ENCODE peak calls at places on chromosomes 11 and 22, in eight cellular contexts. Z, E, F, J, X, Y, N and V are unnamed samples.

GRCh38 chr22:26648011-26648497 is 9.3 kb upstream of the MIAT start:
- DNase-seq in Z (peak; percentile 26), E (no peak), F (no peak), J (peak; percentile 22), X (no peak), Y (no peak), N (no peak), V (peak; percentile 24)

GRCh38 chr11:114040706-114041211 is 18.8 kb upstream of the ZBTB16 start:
- DNase-seq in Z (peak; percentile 49), E (no peak), F (no peak), J (peak; percentile 73), X (no peak), Y (no peak), N (no peak), V (no peak)

GRCh38 chr22:50173221-50173982 is 2.9 kb downstream of the PANX2 start:
- DNase-seq in Z (peak; percentile 27), E (no peak), F (no peak), J (peak; percentile 31), X (no peak), Y (no peak), N (no peak), V (peak; percentile 41)

GRCh38 chr11:72254299-72254993 is 10.5 kb upstream of the PHOX2A start:
- DNase-seq in Z (no peak), E (no peak), F (no peak), J (no peak), X (no peak), Y (no peak), N (no peak), V (no peak)

GRCh38 chr22:23259916-23260644 is 79.8 kb downstream of the BCR start:
- DNase-seq in Z (no peak), E (no peak), F (no peak), J (no peak), X (no peak), Y (no peak), N (no peak), V (no peak)

GRCh38 chr11:47060807-47061206 is 115.9 kb downstream of the ARFGAP2 start:
- DNase-seq in Z (no peak), E (no peak), F (no peak), J (no peak), X (no peak), Y (no peak), N (no peak), V (peak; percentile 10)

GRCh38 chr11:11171285-11171684 is 181.8 kb downstream of the CSNK2A3 start:
- DNase-seq in Z (no peak), E (no peak), F (no peak), J (no peak), X (no peak), Y (no peak), N (peak; percentile 45), V (no peak)

GRCh38 chr11:67006029-67006884 is 16.7 kb upstream of the SYT12 start:
- DNase-seq in Z (no peak), E (peak; percentile 21), F (no peak), J (no peak), X (no peak), Y (no peak), N (no peak), V (peak; percentile 62)

GRCh38 chr22:49404020-49404419 is 423.7 kb downstream of the BRD1 start:
- DNase-seq in Z (no peak), E (no peak), F (no peak), J (no peak), X (no peak), Y (peak; percentile 40), N (no peak), V (no peak)

GRCh38 chr11:119295178-119295577 is 21.8 kb downstream of the MCAM start:
- DNase-seq in Z (no peak), E (no peak), F (no peak), J (no peak), X (no peak), Y (no peak), N (no peak), V (no peak)

GRCh38 chr11:59173080-59173963 is 1.4 kb downstream of the DTX4 start:
- DNase-seq in Z (peak; percentile 60), E (peak; percentile 30), F (peak; percentile 24), J (peak; percentile 41), X (peak; percentile 63), Y (no peak), N (peak; percentile 63), V (no peak)

GRCh38 chr11:75347781-75348613 is 3.5 kb downstream of the ARRB1 start:
- DNase-seq in Z (no peak), E (peak; percentile 48), F (peak; percentile 50), J (no peak), X (no peak), Y (no peak), N (peak; percentile 52), V (no peak)

GRCh38 chr11:112705148-112705547 is 256.1 kb upstream of the NCAM1 start:
- DNase-seq in Z (no peak), E (no peak), F (no peak), J (no peak), X (no peak), Y (no peak), N (no peak), V (no peak)

GRCh38 chr22:46192210-46192993 is 42.1 kb downstream of the PPARA start:
- DNase-seq in Z (no peak), E (no peak), F (no peak), J (no peak), X (no peak), Y (no peak), N (no peak), V (no peak)

GRCh38 chr22:46542011-46542985 is 4.9 kb upstream of the CELSR1 start:
- DNase-seq in Z (peak; percentile 78), E (peak; percentile 63), F (peak; percentile 62), J (peak; percentile 76), X (no peak), Y (peak; percentile 85), N (peak; percentile 82), V (peak; percentile 77)

GRCh38 chr11:116618461-116618860 is 154.3 kb downstream of the BUD13 start:
- DNase-seq in Z (no peak), E (no peak), F (no peak), J (no peak), X (no peak), Y (peak; percentile 34), N (no peak), V (no peak)

GRCh38 chr11:67439321-67440228 is 2.1 kb upstream of the PTPRCAP start:
- DNase-seq in Z (no peak), E (no peak), F (no peak), J (peak; percentile 62), X (no peak), Y (no peak), N (no peak), V (peak; percentile 31)

GRCh38 chr11:24233041-24233440 is 263.8 kb upstream of the LUZP2 start:
- DNase-seq in Z (no peak), E (no peak), F (no peak), J (no peak), X (no peak), Y (no peak), N (no peak), V (no peak)

GRCh38 chr11:10139656-10140055 is 154.4 kb downstream of the SBF2 start:
- DNase-seq in Z (no peak), E (no peak), F (no peak), J (no peak), X (no peak), Y (no peak), N (no peak), V (no peak)

GRCh38 chr11:28621648-28622215 is 513.5 kb downstream of the METTL15 start:
- DNase-seq in Z (no peak), E (peak; percentile 7), F (peak; percentile 8), J (no peak), X (no peak), Y (no peak), N (no peak), V (no peak)

GRCh38 chr11:34149786-34150185 is 44.4 kb downstream of the NAT10 start:
- DNase-seq in Z (no peak), E (no peak), F (no peak), J (no peak), X (no peak), Y (no peak), N (no peak), V (no peak)
- TF ChIP-seq CTCF in Z (no peak), E (peak; percentile 36), F (no peak), J (no peak), X (no peak), Y (peak; percentile 63), N (peak; percentile 42), V (peak; percentile 12)

DNA sequence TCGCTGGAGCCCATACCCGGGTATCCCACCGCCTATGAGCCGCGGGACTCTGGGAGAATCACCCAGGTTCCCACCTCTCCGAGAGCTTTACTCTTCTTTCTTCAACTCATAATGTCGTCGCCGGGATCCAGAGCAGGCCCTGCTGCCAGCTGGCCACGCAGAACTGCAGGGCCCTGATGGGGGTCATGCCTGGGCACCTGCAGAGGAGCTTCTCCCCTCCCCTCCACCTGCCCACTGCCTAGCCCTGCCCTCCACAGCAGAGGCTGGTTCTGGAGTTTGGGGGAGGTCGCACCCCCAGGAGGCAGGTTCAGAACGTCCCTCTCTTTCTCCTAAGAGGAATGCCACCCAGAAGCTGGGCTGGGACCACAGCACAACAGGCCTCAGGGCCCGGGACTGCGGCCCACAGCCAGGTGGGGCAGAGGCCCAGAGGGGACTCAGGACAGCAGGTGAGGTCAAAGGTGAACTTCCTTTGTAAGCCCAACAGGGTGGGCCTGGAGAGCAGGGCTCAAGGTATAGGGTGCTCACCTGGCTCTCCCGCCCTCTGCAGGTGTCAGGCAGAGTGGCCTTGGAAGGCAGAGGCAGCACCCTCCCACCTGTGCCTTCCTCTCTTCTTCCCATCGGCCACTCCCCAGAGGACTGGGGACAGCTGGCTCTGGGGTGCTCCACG is 1.9 kb downstream of the SLC25A45 start:
- DNase-seq in Z (no peak), E (no peak), F (no peak), J (peak; percentile 55), X (no peak), Y (no peak), N (no peak), V (no peak)
- TF ChIP-seq CTCF in Z (no peak), E (no peak), F (no peak), J (no peak), X (no peak), Y (no peak), N (no peak), V (no peak)

DNA sequence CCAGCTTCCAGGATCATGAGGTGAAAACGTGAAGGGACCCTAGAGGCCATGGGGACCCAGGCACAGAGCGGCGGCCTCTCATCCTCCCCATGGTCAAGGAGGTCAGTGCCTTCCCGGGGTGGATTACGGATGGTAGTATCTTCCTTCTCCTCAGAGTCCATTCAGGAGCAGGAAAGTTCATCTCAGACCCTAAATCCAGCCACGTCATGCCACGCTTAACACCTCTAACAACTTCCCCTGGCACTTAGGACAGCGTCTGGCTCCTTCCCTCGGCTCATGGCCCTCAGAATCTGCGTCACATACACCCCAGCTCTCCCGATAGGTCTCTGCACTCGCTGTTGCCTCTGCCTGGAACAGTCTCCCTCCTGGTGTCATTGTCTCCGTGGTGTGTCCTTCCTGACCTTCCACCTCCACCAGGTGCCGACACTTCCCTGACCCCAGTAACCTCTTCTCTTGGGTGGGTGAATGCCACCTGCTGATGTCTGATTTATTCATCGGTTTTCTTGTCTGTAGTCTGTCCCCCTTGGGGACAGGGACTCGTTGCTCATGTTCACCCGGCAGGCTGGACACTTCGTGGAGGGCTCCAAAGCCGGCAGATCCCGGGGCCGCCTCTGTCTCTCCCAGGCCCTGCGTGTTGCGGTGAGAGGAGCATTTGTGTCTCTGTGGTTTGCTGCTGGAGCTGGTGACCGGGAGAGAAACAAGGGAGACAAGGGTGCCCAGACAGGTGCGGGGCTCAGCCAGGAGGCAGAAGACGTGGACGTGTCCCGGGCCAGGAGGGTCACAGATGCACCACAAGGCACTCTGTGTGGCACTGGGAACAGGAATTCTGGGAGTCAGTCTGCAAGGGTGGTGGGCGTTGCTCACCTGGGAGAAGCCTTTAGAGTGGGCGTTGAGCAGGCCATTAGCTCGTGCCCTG is 1.4 kb downstream of the MYEOV start:
- DNase-seq in Z (no peak), E (no peak), F (no peak), J (no peak), X (no peak), Y (no peak), N (no peak), V (no peak)
- TF ChIP-seq CTCF in Z (no peak), E (no peak), F (no peak), J (no peak), X (no peak), Y (no peak), N (no peak), V (no peak)

GRCh38 chr22:42637555-42637954 is 2.8 kb downstream of the ATP5MGL start:
- DNase-seq in Z (no peak), E (no peak), F (no peak), J (no peak), X (no peak), Y (no peak), N (no peak), V (no peak)
- TF ChIP-seq CTCF in Z (no peak), E (no peak), F (no peak), J (no peak), X (no peak), Y (no peak), N (no peak), V (no peak)